ENCODE peak calls at places on chromosomes 13 and 19, in ten cellular contexts. J is astrocyte of the spinal cord; I is cardiac fibroblast; M is NCI-H345; P is mammary epithelial cell; L is fibroblast of lung; Y is mucosa of descending colon; K is HFFc6; R is M059J; W is activated naive CD8-positive, alpha-beta T cell treated with anti-CD3 and anti-CD28 coated beads, Interleukin-2, amount 50 U/mL, for 24 hours. X is an unnamed sample.

GRCh38 chr13:79777504-79777903 is 296.5 kb downstream of the NDFIP2 start:
- DNase-seq in J (no peak), I (no peak), M (no peak), P (no peak), L (no peak), Y (no peak), K (no peak), R (no peak), W (no peak), X (no peak)

GRCh38 chr19:45667620-45668341 is at the start of gene GIPR:
- DNase-seq in J (no peak), I (peak), M (peak), P (peak), L (no peak), Y (peak), K (peak), R (peak), W (peak), X (peak)

GRCh38 chr13:46570273-46570672 is 17.3 kb downstream of the LRCH1 start:
- DNase-seq in J (no peak), I (no peak), M (no peak), P (no peak), L (no peak), Y (no peak), K (no peak), R (no peak), W (no peak), X (no peak)

GRCh38 chr19:3189702-3190469 is 4.2 kb downstream of the NCLN start:
- DNase-seq in J (no peak), I (no peak), M (no peak), P (no peak), L (no peak), Y (peak), K (no peak), R (no peak), W (no peak), X (no peak)

GRCh38 chr13:111880185-111880584 is 186.8 kb upstream of the SOX1 start:
- DNase-seq in J (no peak), I (no peak), M (no peak), P (no peak), L (no peak), Y (no peak), K (no peak), R (no peak), W (no peak), X (no peak)

GRCh38 chr19:51525731-51526130 is 5.7 kb downstream of the SIGLEC6 start:
- DNase-seq in J (no peak), I (no peak), M (no peak), P (no peak), L (no peak), Y (no peak), K (no peak), R (no peak), W (no peak), X (no peak)

GRCh38 chr13:45105895-45106294 is 14.4 kb upstream of the GTF2F2 start:
- DNase-seq in J (no peak), I (peak), M (no peak), P (no peak), L (peak), Y (no peak), K (no peak), R (no peak), W (no peak), X (no peak)

GRCh38 chr13:100100115-100100879 is 11.4 kb downstream of the PCCA start:
- DNase-seq in J (peak), I (peak), M (no peak), P (peak), L (peak), Y (peak), K (peak), R (peak), W (no peak), X (peak)

GRCh38 chr19:31223805-31224534 is 125.3 kb downstream of the TSHZ3 start:
- DNase-seq in J (peak), I (peak), M (no peak), P (no peak), L (peak), Y (no peak), K (peak), R (peak), W (no peak), X (peak)

GRCh38 chr13:33016414-33017409 is at the start of gene KL:
- DNase-seq in J (no peak), I (no peak), M (no peak), P (no peak), L (no peak), Y (peak), K (no peak), R (no peak), W (peak), X (no peak)

GRCh38 chr19:40954573-40954972 is 36.5 kb upstream of the CYP2B6 start:
- DNase-seq in J (peak), I (peak), M (no peak), P (no peak), L (no peak), Y (no peak), K (no peak), R (no peak), W (no peak), X (no peak)

GRCh38 chr19:29562299-29563297 is 36.8 kb downstream of the VSTM2B start:
- DNase-seq in J (no peak), I (no peak), M (no peak), P (no peak), L (no peak), Y (no peak), K (no peak), R (no peak), W (no peak), X (no peak)

GRCh38 chr19:42229855-42230331 is 9.8 kb downstream of the ZNF526 start:
- DNase-seq in J (no peak), I (no peak), M (no peak), P (no peak), L (no peak), Y (no peak), K (peak), R (no peak), W (no peak), X (no peak)

GRCh38 chr19:41862445-41862986 is 2.5 kb downstream of the RPS19 start:
- DNase-seq in J (no peak), I (no peak), M (no peak), P (no peak), L (no peak), Y (no peak), K (no peak), R (no peak), W (no peak), X (no peak)

GRCh38 chr13:98658131-98658530 is 81.2 kb upstream of the STK24 start:
- DNase-seq in J (no peak), I (peak), M (no peak), P (peak), L (no peak), Y (peak), K (peak), R (peak), W (no peak), X (no peak)

GRCh38 chr19:46994141-46994686 is 25.4 kb upstream of the NPAS1 start:
- DNase-seq in J (no peak), I (no peak), M (no peak), P (no peak), L (no peak), Y (no peak), K (no peak), R (no peak), W (no peak), X (no peak)

GRCh38 chr19:35852029-35852780 is at the start of gene NPHS1:
- DNase-seq in J (no peak), I (no peak), M (no peak), P (no peak), L (no peak), Y (no peak), K (no peak), R (no peak), W (no peak), X (no peak)

GRCh38 chr13:113759525-113760137 is 605 bp downstream of the TMEM255B start:
- DNase-seq in J (peak), I (peak), M (peak), P (peak), L (peak), Y (no peak), K (no peak), R (peak), W (no peak), X (no peak)

GRCh38 chr19:49408816-49409440 is 14.3 kb downstream of the PTH2 start:
- DNase-seq in J (no peak), I (no peak), M (no peak), P (no peak), L (no peak), Y (no peak), K (no peak), R (peak), W (no peak), X (no peak)

GRCh38 chr13:113420833-113421600 is 32.3 kb downstream of the ADPRHL1 start:
- DNase-seq in J (no peak), I (no peak), M (no peak), P (no peak), L (no peak), Y (no peak), K (no peak), R (no peak), W (no peak), X (no peak)

GRCh38 chr19:18098891-18099622 is 1.5 kb downstream of the MAST3 start:
- DNase-seq in J (no peak), I (no peak), M (no peak), P (no peak), L (no peak), Y (no peak), K (no peak), R (no peak), W (peak), X (no peak)